ENCODE peak calls at places on chromosomes 12 and 14, in six cellular contexts. One of them, this sample, is unnamed.

GRCh38 chr14:72256055-72256454 is 323.8 kb downstream of the RGS6 start:
- ATAC-seq in omental fat pad: no peak
- ATAC-seq in stimulated activated effector memory CD8-positive, alpha-beta T cell treated with anti-CD3 and anti-CD28 coated beads, Interleukin-12 subunit alpha, Interleukin-12 subunit beta, amount 100 ng/mL, for 72 hours: peak
- ATAC-seq in CD4-positive, alpha-beta T cell: no peak
- ATAC-seq in effector memory CD8-positive, alpha-beta T cell: no peak
- ATAC-seq in HepG2: no peak
- ATAC-seq in this sample: no peak

GRCh38 chr12:127677537-127678131 is 589.3 kb upstream of the TMEM132C start:
- ATAC-seq in HepG2: peak
- ATAC-seq in omental fat pad: peak
- ATAC-seq in CD4-positive, alpha-beta T cell: no peak
- ATAC-seq in effector memory CD8-positive, alpha-beta T cell: peak
- ATAC-seq in stimulated activated effector memory CD8-positive, alpha-beta T cell treated with anti-CD3 and anti-CD28 coated beads, Interleukin-12 subunit alpha, Interleukin-12 subunit beta, amount 100 ng/mL, for 72 hours: peak
- ATAC-seq in this sample: no peak

GRCh38 chr12:123273166-123273565 is 1.5 kb upstream of the CDK2AP1 start:
- ATAC-seq in HepG2: no peak
- ATAC-seq in effector memory CD8-positive, alpha-beta T cell: no peak
- ATAC-seq in stimulated activated effector memory CD8-positive, alpha-beta T cell treated with anti-CD3 and anti-CD28 coated beads, Interleukin-12 subunit alpha, Interleukin-12 subunit beta, amount 100 ng/mL, for 72 hours: no peak
- ATAC-seq in omental fat pad: no peak
- ATAC-seq in CD4-positive, alpha-beta T cell: no peak
- ATAC-seq in this sample: no peak

GRCh38 chr12:116293687-116294463 is 16.4 kb upstream of the MED13L start:
- ATAC-seq in effector memory CD8-positive, alpha-beta T cell: no peak
- ATAC-seq in stimulated activated effector memory CD8-positive, alpha-beta T cell treated with anti-CD3 and anti-CD28 coated beads, Interleukin-12 subunit alpha, Interleukin-12 subunit beta, amount 100 ng/mL, for 72 hours: no peak
- ATAC-seq in HepG2: no peak
- ATAC-seq in omental fat pad: no peak
- ATAC-seq in CD4-positive, alpha-beta T cell: no peak
- ATAC-seq in this sample: no peak

GRCh38 chr12:12883369-12884001 is 7.9 kb upstream of the GPRC5A start:
- ATAC-seq in omental fat pad: peak
- ATAC-seq in HepG2: no peak
- ATAC-seq in CD4-positive, alpha-beta T cell: no peak
- ATAC-seq in stimulated activated effector memory CD8-positive, alpha-beta T cell treated with anti-CD3 and anti-CD28 coated beads, Interleukin-12 subunit alpha, Interleukin-12 subunit beta, amount 100 ng/mL, for 72 hours: no peak
- ATAC-seq in effector memory CD8-positive, alpha-beta T cell: no peak
- ATAC-seq in this sample: no peak

GRCh38 chr12:100576311-100577036 is 3.0 kb downstream of the GAS2L3 start:
- ATAC-seq in CD4-positive, alpha-beta T cell: no peak
- ATAC-seq in HepG2: no peak
- ATAC-seq in omental fat pad: no peak
- ATAC-seq in effector memory CD8-positive, alpha-beta T cell: no peak
- ATAC-seq in stimulated activated effector memory CD8-positive, alpha-beta T cell treated with anti-CD3 and anti-CD28 coated beads, Interleukin-12 subunit alpha, Interleukin-12 subunit beta, amount 100 ng/mL, for 72 hours: no peak
- ATAC-seq in this sample: no peak

GRCh38 chr12:6420364-6420763 is 24.4 kb upstream of the CD27 start:
- ATAC-seq in HepG2: no peak
- ATAC-seq in stimulated activated effector memory CD8-positive, alpha-beta T cell treated with anti-CD3 and anti-CD28 coated beads, Interleukin-12 subunit alpha, Interleukin-12 subunit beta, amount 100 ng/mL, for 72 hours: no peak
- ATAC-seq in effector memory CD8-positive, alpha-beta T cell: no peak
- ATAC-seq in omental fat pad: no peak
- ATAC-seq in CD4-positive, alpha-beta T cell: no peak
- ATAC-seq in this sample: no peak

GRCh38 chr12:32718926-32719325 is 36.8 kb downstream of the YARS2 start:
- ATAC-seq in omental fat pad: no peak
- ATAC-seq in HepG2: no peak
- ATAC-seq in stimulated activated effector memory CD8-positive, alpha-beta T cell treated with anti-CD3 and anti-CD28 coated beads, Interleukin-12 subunit alpha, Interleukin-12 subunit beta, amount 100 ng/mL, for 72 hours: no peak
- ATAC-seq in CD4-positive, alpha-beta T cell: no peak
- ATAC-seq in effector memory CD8-positive, alpha-beta T cell: no peak
- ATAC-seq in this sample: no peak

GRCh38 chr12:96143392-96143791 is 50.8 kb upstream of the ELK3 start:
- ATAC-seq in omental fat pad: no peak
- ATAC-seq in stimulated activated effector memory CD8-positive, alpha-beta T cell treated with anti-CD3 and anti-CD28 coated beads, Interleukin-12 subunit alpha, Interleukin-12 subunit beta, amount 100 ng/mL, for 72 hours: no peak
- ATAC-seq in HepG2: no peak
- ATAC-seq in effector memory CD8-positive, alpha-beta T cell: peak
- ATAC-seq in CD4-positive, alpha-beta T cell: no peak
- ATAC-seq in this sample: no peak

GRCh38 chr12:1130571-1130970 is 139.5 kb downstream of the ERC1 start:
- ATAC-seq in stimulated activated effector memory CD8-positive, alpha-beta T cell treated with anti-CD3 and anti-CD28 coated beads, Interleukin-12 subunit alpha, Interleukin-12 subunit beta, amount 100 ng/mL, for 72 hours: no peak
- ATAC-seq in CD4-positive, alpha-beta T cell: no peak
- ATAC-seq in effector memory CD8-positive, alpha-beta T cell: no peak
- ATAC-seq in omental fat pad: no peak
- ATAC-seq in HepG2: peak
- ATAC-seq in this sample: no peak

GRCh38 chr12:46461907-46462605 is 89.5 kb upstream of the SLC38A2 start:
- ATAC-seq in HepG2: no peak
- ATAC-seq in stimulated activated effector memory CD8-positive, alpha-beta T cell treated with anti-CD3 and anti-CD28 coated beads, Interleukin-12 subunit alpha, Interleukin-12 subunit beta, amount 100 ng/mL, for 72 hours: no peak
- ATAC-seq in effector memory CD8-positive, alpha-beta T cell: no peak
- ATAC-seq in omental fat pad: no peak
- ATAC-seq in CD4-positive, alpha-beta T cell: no peak
- ATAC-seq in this sample: no peak

GRCh38 chr12:73361867-73362230 is 1089.7 kb downstream of the TRHDE start:
- ATAC-seq in stimulated activated effector memory CD8-positive, alpha-beta T cell treated with anti-CD3 and anti-CD28 coated beads, Interleukin-12 subunit alpha, Interleukin-12 subunit beta, amount 100 ng/mL, for 72 hours: no peak
- ATAC-seq in effector memory CD8-positive, alpha-beta T cell: no peak
- ATAC-seq in omental fat pad: no peak
- ATAC-seq in CD4-positive, alpha-beta T cell: no peak
- ATAC-seq in HepG2: no peak
- ATAC-seq in this sample: no peak

GRCh38 chr12:75889214-75889613 is 142.4 kb downstream of the PHLDA1 start:
- ATAC-seq in CD4-positive, alpha-beta T cell: no peak
- ATAC-seq in stimulated activated effector memory CD8-positive, alpha-beta T cell treated with anti-CD3 and anti-CD28 coated beads, Interleukin-12 subunit alpha, Interleukin-12 subunit beta, amount 100 ng/mL, for 72 hours: no peak
- ATAC-seq in effector memory CD8-positive, alpha-beta T cell: no peak
- ATAC-seq in omental fat pad: no peak
- ATAC-seq in HepG2: no peak
- ATAC-seq in this sample: no peak

GRCh38 chr12:119229837-119230236 is 51.1 kb downstream of the HSPB8 start:
- ATAC-seq in CD4-positive, alpha-beta T cell: no peak
- ATAC-seq in stimulated activated effector memory CD8-positive, alpha-beta T cell treated with anti-CD3 and anti-CD28 coated beads, Interleukin-12 subunit alpha, Interleukin-12 subunit beta, amount 100 ng/mL, for 72 hours: no peak
- ATAC-seq in omental fat pad: peak
- ATAC-seq in effector memory CD8-positive, alpha-beta T cell: no peak
- ATAC-seq in HepG2: peak
- ATAC-seq in this sample: peak

GRCh38 chr14:24710403-24711063 is 76.5 kb upstream of the GZMB start:
- ATAC-seq in HepG2: peak
- ATAC-seq in stimulated activated effector memory CD8-positive, alpha-beta T cell treated with anti-CD3 and anti-CD28 coated beads, Interleukin-12 subunit alpha, Interleukin-12 subunit beta, amount 100 ng/mL, for 72 hours: peak
- ATAC-seq in CD4-positive, alpha-beta T cell: peak
- ATAC-seq in effector memory CD8-positive, alpha-beta T cell: peak
- ATAC-seq in omental fat pad: peak
- ATAC-seq in this sample: peak

GRCh38 chr14:24436355-24437019 is 6.1 kb downstream of the SDR39U1 start:
- ATAC-seq in HepG2: peak
- ATAC-seq in omental fat pad: peak
- ATAC-seq in CD4-positive, alpha-beta T cell: peak
- ATAC-seq in effector memory CD8-positive, alpha-beta T cell: peak
- ATAC-seq in stimulated activated effector memory CD8-positive, alpha-beta T cell treated with anti-CD3 and anti-CD28 coated beads, Interleukin-12 subunit alpha, Interleukin-12 subunit beta, amount 100 ng/mL, for 72 hours: peak
- ATAC-seq in this sample: peak

GRCh38 chr14:80959448-80960006 is 4.1 kb downstream of the TSHR start:
- ATAC-seq in HepG2: no peak
- ATAC-seq in CD4-positive, alpha-beta T cell: peak
- ATAC-seq in omental fat pad: no peak
- ATAC-seq in effector memory CD8-positive, alpha-beta T cell: peak
- ATAC-seq in stimulated activated effector memory CD8-positive, alpha-beta T cell treated with anti-CD3 and anti-CD28 coated beads, Interleukin-12 subunit alpha, Interleukin-12 subunit beta, amount 100 ng/mL, for 72 hours: peak
- ATAC-seq in this sample: no peak

GRCh38 chr12:6868211-6869048 is 1.1 kb downstream of the TPI1 start:
- ATAC-seq in CD4-positive, alpha-beta T cell: no peak
- ATAC-seq in effector memory CD8-positive, alpha-beta T cell: no peak
- ATAC-seq in HepG2: no peak
- ATAC-seq in omental fat pad: no peak
- ATAC-seq in stimulated activated effector memory CD8-positive, alpha-beta T cell treated with anti-CD3 and anti-CD28 coated beads, Interleukin-12 subunit alpha, Interleukin-12 subunit beta, amount 100 ng/mL, for 72 hours: peak
- ATAC-seq in this sample: no peak

GRCh38 chr12:21438643-21439042 is 1.2 kb downstream of the PYROXD1 start:
- ATAC-seq in stimulated activated effector memory CD8-positive, alpha-beta T cell treated with anti-CD3 and anti-CD28 coated beads, Interleukin-12 subunit alpha, Interleukin-12 subunit beta, amount 100 ng/mL, for 72 hours: no peak
- ATAC-seq in effector memory CD8-positive, alpha-beta T cell: no peak
- ATAC-seq in HepG2: no peak
- ATAC-seq in CD4-positive, alpha-beta T cell: no peak
- ATAC-seq in omental fat pad: no peak
- ATAC-seq in this sample: no peak

GRCh38 chr12:104182621-104183378 is 32.8 kb upstream of the TXNRD1 start:
- ATAC-seq in effector memory CD8-positive, alpha-beta T cell: no peak
- ATAC-seq in HepG2: no peak
- ATAC-seq in omental fat pad: no peak
- ATAC-seq in CD4-positive, alpha-beta T cell: no peak
- ATAC-seq in stimulated activated effector memory CD8-positive, alpha-beta T cell treated with anti-CD3 and anti-CD28 coated beads, Interleukin-12 subunit alpha, Interleukin-12 subunit beta, amount 100 ng/mL, for 72 hours: no peak
- ATAC-seq in this sample: no peak

GRCh38 chr14:22539831-22540230 is 49.2 kb downstream of the DAD1 start:
- ATAC-seq in omental fat pad: no peak
- ATAC-seq in stimulated activated effector memory CD8-positive, alpha-beta T cell treated with anti-CD3 and anti-CD28 coated beads, Interleukin-12 subunit alpha, Interleukin-12 subunit beta, amount 100 ng/mL, for 72 hours: peak
- ATAC-seq in CD4-positive, alpha-beta T cell: peak
- ATAC-seq in effector memory CD8-positive, alpha-beta T cell: peak
- ATAC-seq in HepG2: no peak
- ATAC-seq in this sample: no peak

GRCh38 chr14:45238988-45239387 is 14.0 kb downstream of the MIS18BP1 start:
- ATAC-seq in CD4-positive, alpha-beta T cell: no peak
- ATAC-seq in HepG2: no peak
- ATAC-seq in effector memory CD8-positive, alpha-beta T cell: no peak
- ATAC-seq in stimulated activated effector memory CD8-positive, alpha-beta T cell treated with anti-CD3 and anti-CD28 coated beads, Interleukin-12 subunit alpha, Interleukin-12 subunit beta, amount 100 ng/mL, for 72 hours: no peak
- ATAC-seq in omental fat pad: no peak
- ATAC-seq in this sample: no peak

GRCh38 chr12:53670308-53670707 is 5.6 kb downstream of the ATP5MC2 start:
- ATAC-seq in HepG2: no peak
- ATAC-seq in stimulated activated effector memory CD8-positive, alpha-beta T cell treated with anti-CD3 and anti-CD28 coated beads, Interleukin-12 subunit alpha, Interleukin-12 subunit beta, amount 100 ng/mL, for 72 hours: no peak
- ATAC-seq in CD4-positive, alpha-beta T cell: no peak
- ATAC-seq in effector memory CD8-positive, alpha-beta T cell: no peak
- ATAC-seq in omental fat pad: no peak
- ATAC-seq in this sample: no peak

GRCh38 chr14:64970776-64971451 is 1.2 kb downstream of the RAB15 start:
- ATAC-seq in HepG2: peak
- ATAC-seq in omental fat pad: peak
- ATAC-seq in CD4-positive, alpha-beta T cell: no peak
- ATAC-seq in stimulated activated effector memory CD8-positive, alpha-beta T cell treated with anti-CD3 and anti-CD28 coated beads, Interleukin-12 subunit alpha, Interleukin-12 subunit beta, amount 100 ng/mL, for 72 hours: no peak
- ATAC-seq in effector memory CD8-positive, alpha-beta T cell: no peak
- ATAC-seq in this sample: no peak

GRCh38 chr14:33842299-33842698 is 108.6 kb downstream of the EGLN3 start:
- ATAC-seq in omental fat pad: no peak
- ATAC-seq in HepG2: no peak
- ATAC-seq in CD4-positive, alpha-beta T cell: no peak
- ATAC-seq in stimulated activated effector memory CD8-positive, alpha-beta T cell treated with anti-CD3 and anti-CD28 coated beads, Interleukin-12 subunit alpha, Interleukin-12 subunit beta, amount 100 ng/mL, for 72 hours: no peak
- ATAC-seq in effector memory CD8-positive, alpha-beta T cell: no peak
- ATAC-seq in this sample: no peak

GRCh38 chr12:110844551-110845395 is 2.0 kb upstream of the CCDC63 start:
- ATAC-seq in CD4-positive, alpha-beta T cell: no peak
- ATAC-seq in HepG2: no peak
- ATAC-seq in effector memory CD8-positive, alpha-beta T cell: no peak
- ATAC-seq in stimulated activated effector memory CD8-positive, alpha-beta T cell treated with anti-CD3 and anti-CD28 coated beads, Interleukin-12 subunit alpha, Interleukin-12 subunit beta, amount 100 ng/mL, for 72 hours: no peak
- ATAC-seq in omental fat pad: no peak
- ATAC-seq in this sample: no peak

GRCh38 chr12:131250028-131250950 is 296.6 kb downstream of the ADGRD1 start:
- ATAC-seq in stimulated activated effector memory CD8-positive, alpha-beta T cell treated with anti-CD3 and anti-CD28 coated beads, Interleukin-12 subunit alpha, Interleukin-12 subunit beta, amount 100 ng/mL, for 72 hours: no peak
- ATAC-seq in effector memory CD8-positive, alpha-beta T cell: no peak
- ATAC-seq in omental fat pad: peak
- ATAC-seq in HepG2: no peak
- ATAC-seq in CD4-positive, alpha-beta T cell: no peak
- ATAC-seq in this sample: no peak

GRCh38 chr14:101858791-101859537 is 97.5 kb downstream of the PPP2R5C start:
- ATAC-seq in stimulated activated effector memory CD8-positive, alpha-beta T cell treated with anti-CD3 and anti-CD28 coated beads, Interleukin-12 subunit alpha, Interleukin-12 subunit beta, amount 100 ng/mL, for 72 hours: peak
- ATAC-seq in effector memory CD8-positive, alpha-beta T cell: peak
- ATAC-seq in HepG2: no peak
- ATAC-seq in omental fat pad: no peak
- ATAC-seq in CD4-positive, alpha-beta T cell: no peak
- ATAC-seq in this sample: no peak

GRCh38 chr14:105533391-105533790 is 7.0 kb downstream of the TMEM121 start:
- ATAC-seq in HepG2: no peak
- ATAC-seq in CD4-positive, alpha-beta T cell: no peak
- ATAC-seq in stimulated activated effector memory CD8-positive, alpha-beta T cell treated with anti-CD3 and anti-CD28 coated beads, Interleukin-12 subunit alpha, Interleukin-12 subunit beta, amount 100 ng/mL, for 72 hours: no peak
- ATAC-seq in effector memory CD8-positive, alpha-beta T cell: no peak
- ATAC-seq in omental fat pad: no peak
- ATAC-seq in this sample: no peak

GRCh38 chr14:69374235-69374634 is 23.9 kb downstream of the ERH start:
- ATAC-seq in omental fat pad: no peak
- ATAC-seq in CD4-positive, alpha-beta T cell: no peak
- ATAC-seq in stimulated activated effector memory CD8-positive, alpha-beta T cell treated with anti-CD3 and anti-CD28 coated beads, Interleukin-12 subunit alpha, Interleukin-12 subunit beta, amount 100 ng/mL, for 72 hours: no peak
- ATAC-seq in effector memory CD8-positive, alpha-beta T cell: no peak
- ATAC-seq in HepG2: no peak
- ATAC-seq in this sample: no peak

GRCh38 chr14:52355016-52355430 is 40.9 kb downstream of the PTGER2 start:
- ATAC-seq in omental fat pad: peak
- ATAC-seq in effector memory CD8-positive, alpha-beta T cell: no peak
- ATAC-seq in CD4-positive, alpha-beta T cell: no peak
- ATAC-seq in HepG2: no peak
- ATAC-seq in stimulated activated effector memory CD8-positive, alpha-beta T cell treated with anti-CD3 and anti-CD28 coated beads, Interleukin-12 subunit alpha, Interleukin-12 subunit beta, amount 100 ng/mL, for 72 hours: no peak
- ATAC-seq in this sample: no peak

GRCh38 chr12:129840145-129840884 is 63.5 kb downstream of the TMEM132D start:
- ATAC-seq in HepG2: no peak
- ATAC-seq in effector memory CD8-positive, alpha-beta T cell: no peak
- ATAC-seq in omental fat pad: no peak
- ATAC-seq in stimulated activated effector memory CD8-positive, alpha-beta T cell treated with anti-CD3 and anti-CD28 coated beads, Interleukin-12 subunit alpha, Interleukin-12 subunit beta, amount 100 ng/mL, for 72 hours: no peak
- ATAC-seq in CD4-positive, alpha-beta T cell: no peak
- ATAC-seq in this sample: no peak

GRCh38 chr12:130357729-130358330 is 20.1 kb downstream of the PIWIL1 start:
- ATAC-seq in effector memory CD8-positive, alpha-beta T cell: no peak
- ATAC-seq in HepG2: no peak
- ATAC-seq in stimulated activated effector memory CD8-positive, alpha-beta T cell treated with anti-CD3 and anti-CD28 coated beads, Interleukin-12 subunit alpha, Interleukin-12 subunit beta, amount 100 ng/mL, for 72 hours: no peak
- ATAC-seq in omental fat pad: no peak
- ATAC-seq in CD4-positive, alpha-beta T cell: no peak
- ATAC-seq in this sample: no peak

GRCh38 chr12:106003297-106003696 is 135.5 kb downstream of the NUAK1 start:
- ATAC-seq in effector memory CD8-positive, alpha-beta T cell: no peak
- ATAC-seq in CD4-positive, alpha-beta T cell: no peak
- ATAC-seq in stimulated activated effector memory CD8-positive, alpha-beta T cell treated with anti-CD3 and anti-CD28 coated beads, Interleukin-12 subunit alpha, Interleukin-12 subunit beta, amount 100 ng/mL, for 72 hours: no peak
- ATAC-seq in omental fat pad: no peak
- ATAC-seq in HepG2: no peak
- ATAC-seq in this sample: no peak

GRCh38 chr14:74356892-74357575 is 8.8 kb downstream of the VRTN start:
- ATAC-seq in stimulated activated effector memory CD8-positive, alpha-beta T cell treated with anti-CD3 and anti-CD28 coated beads, Interleukin-12 subunit alpha, Interleukin-12 subunit beta, amount 100 ng/mL, for 72 hours: no peak
- ATAC-seq in omental fat pad: no peak
- ATAC-seq in HepG2: no peak
- ATAC-seq in CD4-positive, alpha-beta T cell: no peak
- ATAC-seq in effector memory CD8-positive, alpha-beta T cell: no peak
- ATAC-seq in this sample: no peak

GRCh38 chr14:94748667-94749347 is 21.1 kb downstream of the GSC start:
- ATAC-seq in stimulated activated effector memory CD8-positive, alpha-beta T cell treated with anti-CD3 and anti-CD28 coated beads, Interleukin-12 subunit alpha, Interleukin-12 subunit beta, amount 100 ng/mL, for 72 hours: peak
- ATAC-seq in HepG2: peak
- ATAC-seq in effector memory CD8-positive, alpha-beta T cell: no peak
- ATAC-seq in CD4-positive, alpha-beta T cell: no peak
- ATAC-seq in omental fat pad: no peak
- ATAC-seq in this sample: no peak

GRCh38 chr14:33704486-33704885 is 246.4 kb downstream of the EGLN3 start:
- ATAC-seq in HepG2: no peak
- ATAC-seq in omental fat pad: no peak
- ATAC-seq in stimulated activated effector memory CD8-positive, alpha-beta T cell treated with anti-CD3 and anti-CD28 coated beads, Interleukin-12 subunit alpha, Interleukin-12 subunit beta, amount 100 ng/mL, for 72 hours: no peak
- ATAC-seq in effector memory CD8-positive, alpha-beta T cell: no peak
- ATAC-seq in CD4-positive, alpha-beta T cell: no peak
- ATAC-seq in this sample: no peak

This sample was measured in gastroesophageal sphincter.